ENCODE peak calls at places on chromosomes 3 and 15, in eight cellular contexts. B, E, V, D, L, X, R and J are unnamed samples.

GRCh38 chr15:74995779-74996765 is 709 bp downstream of the SCAMP5 start:
- DNase-seq in B (peak; percentile 78), E (no peak), V (no peak), D (no peak), L (no peak), X (peak; percentile 73), R (peak; percentile 43), J (no peak)

GRCh38 chr3:87250009-87250408 is 22.9 kb downstream of the CHMP2B start:
- DNase-seq in B (no peak), E (no peak), V (no peak), D (no peak), L (no peak), X (no peak), R (no peak), J (no peak)

GRCh38 chr3:134250717-134251220 is at the start of gene RYK:
- DNase-seq in B (peak; percentile 82), E (peak; percentile 91), V (no peak), D (peak; percentile 75), L (peak; percentile 89), X (peak; percentile 92), R (peak; percentile 83), J (peak; percentile 83)

GRCh38 chr3:58296269-58296668 is 9.8 kb upstream of the RPP14 start:
- DNase-seq in B (no peak), E (no peak), V (no peak), D (no peak), L (no peak), X (no peak), R (no peak), J (no peak)

GRCh38 chr3:129918461-129918860 is 24.9 kb upstream of the TMCC1 start:
- DNase-seq in B (no peak), E (no peak), V (no peak), D (no peak), L (no peak), X (no peak), R (no peak), J (no peak)

GRCh38 chr3:99287876-99288275 is 350.5 kb upstream of the COL8A1 start:
- DNase-seq in B (no peak), E (no peak), V (no peak), D (no peak), L (no peak), X (no peak), R (no peak), J (no peak)

GRCh38 chr15:40151991-40152390 is 8.9 kb upstream of the BUB1B start:
- DNase-seq in B (no peak), E (no peak), V (no peak), D (no peak), L (no peak), X (no peak), R (no peak), J (no peak)

GRCh38 chr3:154886437-154886836 is 193.7 kb upstream of the MME start:
- DNase-seq in B (no peak), E (no peak), V (peak; percentile 100), D (peak; percentile 97), L (no peak), X (no peak), R (no peak), J (no peak)

GRCh38 chr15:29018406-29018805 is 132.6 kb downstream of the APBA2 start:
- DNase-seq in B (peak; percentile 15), E (no peak), V (no peak), D (no peak), L (no peak), X (no peak), R (no peak), J (no peak)

GRCh38 chr3:151526771-151527170 is 65.9 kb upstream of the IGSF10 start:
- DNase-seq in B (no peak), E (no peak), V (no peak), D (no peak), L (no peak), X (no peak), R (no peak), J (no peak)

GRCh38 chr3:48247401-48247807 is 6.5 kb downstream of the ZNF589 start:
- DNase-seq in B (no peak), E (no peak), V (no peak), D (peak; percentile 40), L (no peak), X (no peak), R (peak; percentile 49), J (no peak)

GRCh38 chr15:40743466-40743865 is 11.6 kb downstream of the RMDN3 start:
- DNase-seq in B (no peak), E (no peak), V (no peak), D (no peak), L (no peak), X (no peak), R (no peak), J (no peak)

GRCh38 chr15:77580991-77581682 is 51.6 kb downstream of the LINGO1 start:
- DNase-seq in B (no peak), E (no peak), V (no peak), D (peak; percentile 15), L (no peak), X (no peak), R (no peak), J (no peak)

GRCh38 chr3:120602682-120603081 is 6.5 kb downstream of the NDUFB4 start:
- DNase-seq in B (no peak), E (no peak), V (no peak), D (no peak), L (no peak), X (no peak), R (no peak), J (no peak)

GRCh38 chr3:141561426-141562034 is 74.7 kb downstream of the RASA2 start:
- DNase-seq in B (peak; percentile 9), E (peak; percentile 9), V (peak; percentile 33), D (peak; percentile 54), L (no peak), X (no peak), R (peak; percentile 41), J (no peak)

GRCh38 chr3:16028604-16029003 is 145.9 kb upstream of the GALNT15 start:
- DNase-seq in B (no peak), E (no peak), V (peak; percentile 40), D (peak; percentile 92), L (no peak), X (no peak), R (no peak), J (no peak)

GRCh38 chr3:149224736-149225594 is 3.3 kb upstream of the CP start:
- DNase-seq in B (no peak), E (peak; percentile 66), V (peak; percentile 39), D (peak; percentile 83), L (no peak), X (no peak), R (peak; percentile 41), J (no peak)

GRCh38 chr3:106534206-106534605 is 665.4 kb upstream of the CBLB start:
- DNase-seq in B (no peak), E (no peak), V (no peak), D (peak; percentile 96), L (no peak), X (no peak), R (no peak), J (no peak)

GRCh38 chr3:23808525-23808924 is 2.8 kb downstream of the UBE2E1 start:
- DNase-seq in B (no peak), E (no peak), V (no peak), D (no peak), L (no peak), X (no peak), R (no peak), J (no peak)

GRCh38 chr3:182592747-182593146 is 200.6 kb upstream of the ATP11B start:
- DNase-seq in B (no peak), E (no peak), V (no peak), D (no peak), L (no peak), X (no peak), R (no peak), J (no peak)

GRCh38 chr3:26624209-26624775 is 1.7 kb downstream of the LRRC3B start:
- DNase-seq in B (peak; percentile 8), E (no peak), V (no peak), D (no peak), L (no peak), X (no peak), R (no peak), J (no peak)

GRCh38 chr3:10505050-10505790 is at the start of gene ATP2B2:
- DNase-seq in B (peak; percentile 59), E (no peak), V (no peak), D (peak; percentile 9), L (no peak), X (no peak), R (no peak), J (no peak)

GRCh38 chr3:28101672-28102071 is 139.7 kb upstream of the CMC1 start:
- DNase-seq in B (no peak), E (no peak), V (no peak), D (no peak), L (no peak), X (no peak), R (no peak), J (no peak)

GRCh38 chr3:101171797-101172196 is 148.6 kb downstream of the IMPG2 start:
- DNase-seq in B (no peak), E (no peak), V (no peak), D (no peak), L (no peak), X (no peak), R (no peak), J (no peak)

GRCh38 chr3:147419062-147419701 is 10.0 kb downstream of the ZIC1 start:
- DNase-seq in B (peak; percentile 88), E (no peak), V (no peak), D (peak; percentile 68), L (no peak), X (peak; percentile 83), R (peak; percentile 33), J (no peak)
- H3K4me3 ChIP-seq in B (peak overlapping the region; percentile 48), E (no peak overlapping the region), V (peak overlapping the region; percentile 35), D (peak overlapping the region; percentile 23), L (no peak overlapping the region), X (peak overlapping the region; percentile 5), R (no peak overlapping the region), J (no peak overlapping the region)

GRCh38 chr15:71538922-71539321 is 271.4 kb upstream of the NR2E3 start:
- DNase-seq in B (no peak), E (no peak), V (no peak), D (no peak), L (no peak), X (no peak), R (no peak), J (no peak)
- H3K36me3 ChIP-seq in B (no peaks in the 10 kb centered on the region), E (no peaks in the 10 kb centered on the region), V (no peaks in the 10 kb centered on the region), D (no peaks in the 10 kb centered on the region), L (no peaks in the 10 kb centered on the region), X (no peaks in the 10 kb centered on the region), R (no peaks in the 10 kb centered on the region), J (no peaks in the 10 kb centered on the region)

GRCh38 chr3:135966349-135966695 is 794 bp downstream of the PPP2R3A start:
- DNase-seq in B (peak; percentile 29), E (no peak), V (no peak), D (no peak), L (no peak), X (no peak), R (no peak), J (no peak)
- H3K4me3 ChIP-seq in B (peak overlapping the region; percentile 93), E (peak overlapping the region; percentile 59), V (peak overlapping the region; percentile 60), D (peak overlapping the region; percentile 75), L (peak overlapping the region; percentile 56), X (peak overlapping the region; percentile 79), R (peak overlapping the region; percentile 63), J (peak overlapping the region; percentile 64)

GRCh38 chr3:37015631-37016030 is 22.3 kb downstream of the MLH1 start:
- DNase-seq in B (no peak), E (no peak), V (no peak), D (no peak), L (no peak), X (no peak), R (no peak), J (no peak)
- H3K36me3 ChIP-seq in B (peaks cover 55% of the 10 kb centered on the region), E (peaks cover 22% of the 10 kb centered on the region), V (peaks cover 11% of the 10 kb centered on the region), D (peaks cover 6% of the 10 kb centered on the region), L (no peaks in the 10 kb centered on the region), X (peaks cover 4% of the 10 kb centered on the region), R (peaks cover 82% of the 10 kb centered on the region), J (no peaks in the 10 kb centered on the region)